ENCODE peak calls at places on chromosomes 12 and 14, in six cellular contexts. B is K562, Z is endothelial cell of umbilical vein, S is A549, V is HepG2, T is GM12878. Y is an unnamed sample.

GRCh38 chr12:79935624-79936040 is 735 bp upstream of the PPP1R12A start:
- DNase-seq in B (no peak), S (no peak), V (peak; percentile 8), Z (no peak), T (peak; percentile 36), Y (no peak)

GRCh38 chr12:1488908-1489381 is 105.4 kb downstream of the FBXL14 start:
- DNase-seq in S (no peak), T (no peak), B (no peak), V (no peak), Z (no peak), Y (peak; percentile 55)

GRCh38 chr12:79897617-79898016 is 37.3 kb downstream of the PPP1R12A start:
- DNase-seq in T (no peak), V (peak; percentile 14), Z (no peak), B (no peak), S (no peak), Y (no peak)

GRCh38 chr14:23114669-23115491 is 4.2 kb downstream of the CEBPE start:
- DNase-seq in V (peak; percentile 52), T (no peak), Z (peak; percentile 67), S (peak; percentile 79), B (peak; percentile 33), Y (peak; percentile 83)

GRCh38 chr14:53519137-53519536 is 366.0 kb upstream of the DDHD1 start:
- DNase-seq in V (no peak), Z (no peak), T (no peak), B (no peak), S (no peak), Y (no peak)

GRCh38 chr12:75048763-75049162 is 160.9 kb downstream of the KCNC2 start:
- DNase-seq in S (no peak), T (no peak), Z (no peak), B (no peak), V (no peak), Y (no peak)

GRCh38 chr14:104092931-104093365 is 7.4 kb downstream of the ASPG start:
- DNase-seq in S (no peak), Z (no peak), T (no peak), V (no peak), B (no peak), Y (no peak)

GRCh38 chr14:51211149-51211548 is 28.9 kb upstream of the TMX1 start:
- DNase-seq in S (no peak), T (no peak), V (no peak), B (no peak), Z (no peak), Y (no peak)

GRCh38 chr12:110743571-110744093 is 941 bp upstream of the PPP1CC start:
- DNase-seq in V (no peak), Z (no peak), B (no peak), S (no peak), T (no peak), Y (peak; percentile 74)

GRCh38 chr12:50618864-50619609 is 114.3 kb downstream of the DIP2B start:
- DNase-seq in T (no peak), B (no peak), Z (no peak), V (no peak), S (no peak), Y (no peak)

GRCh38 chr12:89084751-89085150 is 267.6 kb downstream of the DUSP6 start:
- DNase-seq in Z (peak; percentile 56), V (no peak), S (no peak), B (no peak), T (no peak), Y (no peak)

GRCh38 chr12:130807309-130807708 is 31.7 kb downstream of the STX2 start:
- DNase-seq in V (no peak), S (no peak), Z (no peak), B (no peak), T (no peak), Y (no peak)

GRCh38 chr14:51491036-51491545 is 160.6 kb upstream of the FRMD6 start:
- DNase-seq in S (no peak), Z (no peak), T (no peak), V (no peak), B (no peak), Y (no peak)

GRCh38 chr12:40474630-40475029 is 217.6 kb upstream of the CNTN1 start:
- DNase-seq in V (no peak), S (no peak), T (no peak), B (no peak), Z (no peak), Y (no peak)

DNA sequence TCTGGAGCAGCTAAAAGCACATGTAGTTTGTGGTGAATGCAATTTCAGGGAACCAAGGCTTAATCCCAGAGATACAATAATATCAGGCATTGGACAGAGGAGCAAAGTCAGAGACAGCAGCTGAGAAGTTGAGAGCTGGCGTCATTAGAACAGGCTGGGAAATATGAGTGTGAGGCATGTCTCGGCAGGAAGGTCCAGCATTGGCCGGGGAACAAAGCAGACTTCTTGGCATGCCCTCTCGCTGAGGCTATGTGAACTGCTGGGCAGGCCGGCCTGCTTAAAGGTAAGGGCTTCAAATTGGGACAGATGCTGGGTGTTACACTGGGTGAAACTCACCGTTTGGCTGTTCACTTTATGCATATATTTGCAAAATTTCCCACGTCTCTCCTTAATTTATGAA is 125.4 kb downstream of the CAND1 start:
- DNase-seq in V (no peak), S (no peak), Z (peak; percentile 9), T (no peak), B (no peak), Y (no peak)
- TF ChIP-seq CTCF in V (no peak), S (no peak), Z (no peak), T (no peak), B (no peak), Y (no peak)

GRCh38 chr12:64403708-64404469 is at the start of gene XPOT:
- DNase-seq in B (peak; percentile 90), S (peak; percentile 97), T (peak; percentile 84), Z (peak; percentile 97), V (peak; percentile 92), Y (peak; percentile 99)
- TF ChIP-seq POLR2A in B (peak; percentile 88), S (peak; percentile 91), T (peak; percentile 87), Z (peak; percentile 97), V (peak; percentile 93), Y (peak; percentile 95)

GRCh38 chr12:105363890-105364289 is 33.4 kb downstream of the C12orf75 start:
- DNase-seq in V (no peak), Z (no peak), B (no peak), S (no peak), T (no peak), Y (no peak)
- TF ChIP-seq MYC in V (no peak), Z (no peak), B (no peak), S (no peak), T (no peak), Y (no peak)

GRCh38 chr12:104641862-104642261 is 185.1 kb downstream of the CHST11 start:
- DNase-seq in Z (no peak), V (no peak), B (no peak), T (peak; percentile 79), S (no peak), Y (peak; percentile 43)
- TF ChIP-seq CTCF in Z (no peak), V (no peak), B (no peak), T (peak; percentile 65), S (no peak), Y (no peak)

GRCh38 chr12:120978296-120979219 is at the start of gene HNF1A:
- DNase-seq in S (no peak), T (no peak), Z (no peak), V (peak; percentile 95), B (no peak), Y (no peak)
- TF ChIP-seq POLR2A in S (peak; percentile 18), T (no peak), Z (no peak), V (peak; percentile 37), B (no peak), Y (no peak)

GRCh38 chr12:69056743-69057515 is 124.0 kb upstream of the CPM start:
- DNase-seq in S (no peak), B (no peak), V (no peak), T (no peak), Z (no peak), Y (no peak)

GRCh38 chr12:69054343-69055056 is 121.5 kb upstream of the CPM start:
- DNase-seq in B (no peak), V (peak; percentile 58), Z (no peak), S (no peak), T (no peak), Y (no peak)

GRCh38 chr12:69055280-69055679 is 122.3 kb upstream of the CPM start:
- DNase-seq in Z (no peak), B (no peak), T (no peak), S (no peak), V (peak; percentile 34), Y (no peak)

GRCh38 chr12:69055706-69056105 is 122.7 kb upstream of the CPM start:
- DNase-seq in S (no peak), B (no peak), T (no peak), Z (no peak), V (no peak), Y (no peak)

GRCh38 chr12:69052613-69053408 is 119.8 kb upstream of the CPM start:
- DNase-seq in Z (peak; percentile 62), B (no peak), S (peak; percentile 66), T (peak; percentile 32), V (peak; percentile 91), Y (no peak)
- TF ChIP-seq MYC in Z (no peak), B (no peak), S (no peak), T (no peak), V (no peak), Y (no peak)

GRCh38 chr14:22039938-22040780 is 366.5 kb upstream of the OR4E1 start:
- DNase-seq in V (peak; percentile 26), T (no peak), B (no peak), S (peak; percentile 6), Z (peak; percentile 32), Y (peak; percentile 23)
- TF ChIP-seq CTCF in V (peak; percentile 54), T (peak; percentile 59), B (peak; percentile 13), S (peak; percentile 41), Z (peak; percentile 51), Y (peak; percentile 63)

Y was measured in NB4.